ENCODE peak calls at places on chromosomes 12 and 14, in seven cellular contexts. Q, O, G, J, I, H and L are unnamed samples.

GRCh38 chr12:106711316-106711715 is 63.2 kb upstream of the RIC8B start:
- DNase-seq in Q (no peak), O (no peak), G (no peak), J (no peak), I (no peak), H (no peak), L (no peak)

GRCh38 chr12:60710246-60710645 is 1114.4 kb downstream of the SLC16A7 start:
- DNase-seq in Q (no peak), O (no peak), G (no peak), J (no peak), I (no peak), H (no peak), L (no peak)

GRCh38 chr12:26044007-26044394 is 80.8 kb downstream of the BHLHE41 start:
- DNase-seq in Q (no peak), O (no peak), G (peak; percentile 51), J (no peak), I (no peak), H (no peak), L (no peak)

GRCh38 chr12:22530-23201 is 43.9 kb upstream of the IQSEC3 start:
- DNase-seq in Q (no peak), O (no peak), G (no peak), J (no peak), I (no peak), H (no peak), L (no peak)

GRCh38 chr12:78580296-78580695 is 284.3 kb upstream of the SYT1 start:
- DNase-seq in Q (no peak), O (no peak), G (no peak), J (no peak), I (no peak), H (no peak), L (no peak)

GRCh38 chr12:14934511-14934910 is 3.8 kb downstream of the ERP27 start:
- DNase-seq in Q (no peak), O (no peak), G (no peak), J (no peak), I (no peak), H (peak; percentile 53), L (no peak)

GRCh38 chr12:132743831-132744230 is 17.8 kb downstream of the ANKLE2 start:
- DNase-seq in Q (no peak), O (no peak), G (no peak), J (no peak), I (no peak), H (no peak), L (no peak)

GRCh38 chr12:123516221-123516780 is 17.2 kb downstream of the RILPL1 start:
- DNase-seq in Q (peak; percentile 68), O (peak; percentile 69), G (no peak), J (no peak), I (peak; percentile 12), H (peak; percentile 100), L (no peak)

GRCh38 chr14:104399432-104400155 is 180.0 kb upstream of the C14orf180 start:
- DNase-seq in Q (peak; percentile 65), O (peak; percentile 29), G (no peak), J (no peak), I (no peak), H (no peak), L (no peak)

GRCh38 chr14:77498120-77498979 is at the start of gene ISM2:
- DNase-seq in Q (peak; percentile 46), O (peak; percentile 59), G (peak; percentile 28), J (no peak), I (peak; percentile 34), H (peak; percentile 94), L (peak; percentile 44)

GRCh38 chr12:92290016-92290685 is 144.5 kb upstream of the BTG1 start:
- DNase-seq in Q (no peak), O (no peak), G (peak; percentile 65), J (no peak), I (peak; percentile 41), H (no peak), L (no peak)

GRCh38 chr14:87049886-87050820 is 942.8 kb downstream of the GALC start:
- DNase-seq in Q (peak; percentile 90), O (peak; percentile 54), G (peak; percentile 47), J (peak; percentile 19), I (peak; percentile 54), H (peak; percentile 67), L (no peak)

GRCh38 chr14:78335531-78335930 is 165.4 kb downstream of the NRXN3 start:
- DNase-seq in Q (no peak), O (no peak), G (no peak), J (no peak), I (no peak), H (no peak), L (no peak)

GRCh38 chr14:90839024-90839888 is 23.0 kb upstream of the TTC7B start:
- DNase-seq in Q (no peak), O (no peak), G (peak; percentile 63), J (no peak), I (peak; percentile 44), H (no peak), L (no peak)

GRCh38 chr12:7628401-7628961 is 37.2 kb downstream of the APOBEC1 start:
- DNase-seq in Q (peak; percentile 76), O (peak; percentile 81), G (no peak), J (no peak), I (peak; percentile 11), H (peak; percentile 70), L (peak; percentile 43)

GRCh38 chr14:56145965-56146364 is 27.8 kb downstream of the PELI2 start:
- DNase-seq in Q (no peak), O (no peak), G (peak; percentile 89), J (no peak), I (peak; percentile 32), H (no peak), L (no peak)

GRCh38 chr14:69664865-69665526 is 53.6 kb downstream of the SUSD6 start:
- DNase-seq in Q (no peak), O (no peak), G (no peak), J (no peak), I (no peak), H (no peak), L (no peak)

GRCh38 chr12:13179159-13180074 is 17.1 kb upstream of the EMP1 start:
- DNase-seq in Q (peak; percentile 60), O (peak; percentile 80), G (peak; percentile 37), J (no peak), I (peak; percentile 41), H (peak; percentile 29), L (no peak)

GRCh38 chr12:31710021-31710818 is 18.6 kb downstream of the AMN1 start:
- DNase-seq in Q (no peak), O (no peak), G (no peak), J (no peak), I (no peak), H (no peak), L (no peak)

GRCh38 chr12:9741726-9742125 is 8.8 kb upstream of the CLECL1 start:
- DNase-seq in Q (no peak), O (no peak), G (no peak), J (no peak), I (no peak), H (no peak), L (no peak)

GRCh38 chr12:101653503-101653902 is 43.9 kb upstream of the CHPT1 start:
- DNase-seq in Q (no peak), O (no peak), G (no peak), J (no peak), I (no peak), H (no peak), L (no peak)

GRCh38 chr14:34449819-34450541 is 12.1 kb downstream of the SPTSSA start:
- DNase-seq in Q (no peak), O (no peak), G (no peak), J (no peak), I (no peak), H (no peak), L (no peak)

GRCh38 chr12:124428792-124429281 is 133.9 kb downstream of the RFLNA start:
- DNase-seq in Q (no peak), O (no peak), G (peak; percentile 65), J (no peak), I (no peak), H (no peak), L (no peak)

GRCh38 chr12:47730341-47730744 is 5.1 kb upstream of the ENDOU start:
- DNase-seq in Q (no peak), O (no peak), G (peak; percentile 42), J (no peak), I (no peak), H (peak; percentile 70), L (no peak)

GRCh38 chr12:47731723-47732122 is 6.4 kb upstream of the ENDOU start:
- DNase-seq in Q (no peak), O (no peak), G (no peak), J (no peak), I (no peak), H (no peak), L (no peak)

GRCh38 chr12:47732504-47732903 is 7.2 kb upstream of the ENDOU start:
- DNase-seq in Q (no peak), O (no peak), G (no peak), J (no peak), I (no peak), H (no peak), L (no peak)

GRCh38 chr12:47725893-47726292 is 603 bp upstream of the ENDOU start:
- DNase-seq in Q (no peak), O (no peak), G (peak; percentile 89), J (no peak), I (peak; percentile 47), H (peak; percentile 77), L (no peak)

GRCh38 chr12:47729233-47729632 is 3.9 kb upstream of the ENDOU start:
- DNase-seq in Q (no peak), O (no peak), G (peak; percentile 87), J (no peak), I (peak; percentile 65), H (peak; percentile 95), L (no peak)
- H3K4ac ChIP-seq in Q (no peak overlapping the region), O (no peak overlapping the region), G (no peak overlapping the region), J (no peak overlapping the region), I (no peak overlapping the region), H (no peak overlapping the region), L (no peak overlapping the region)

DNA sequence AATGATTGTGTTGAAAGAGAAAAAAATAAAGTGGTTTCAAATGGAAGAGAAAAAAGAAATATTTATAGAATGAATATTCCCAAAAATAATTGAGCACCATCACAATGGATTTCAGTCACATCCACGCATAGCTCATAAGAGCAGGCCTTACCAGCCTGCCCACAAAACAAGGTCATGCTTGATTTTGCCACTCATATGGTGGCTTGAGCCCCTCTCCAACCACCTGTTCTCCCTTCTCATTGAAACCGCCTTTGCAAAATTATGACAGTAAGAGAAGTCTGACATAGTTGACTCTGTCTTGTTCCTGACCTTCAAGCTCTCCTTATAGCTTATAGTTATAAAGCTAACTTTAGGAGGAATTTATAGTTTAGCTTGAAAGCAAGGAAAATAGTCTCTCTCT is 33.3 kb upstream of the NAP1L1 start:
- DNase-seq in Q (no peak), O (no peak), G (no peak), J (no peak), I (no peak), H (no peak), L (no peak)
- H3K4ac ChIP-seq in Q (no peak overlapping the region), O (no peak overlapping the region), G (no peak overlapping the region), J (no peak overlapping the region), I (no peak overlapping the region), H (no peak overlapping the region), L (no peak overlapping the region)

GRCh38 chr12:64674367-64674922 is 64.2 kb downstream of the RASSF3 start:
- DNase-seq in Q (no peak), O (no peak), G (no peak), J (no peak), I (no peak), H (peak; percentile 69), L (no peak)
- H3K4ac ChIP-seq in Q (no peak overlapping the region), O (no peak overlapping the region), G (no peak overlapping the region), J (no peak overlapping the region), I (no peak overlapping the region), H (no peak overlapping the region), L (no peak overlapping the region)

DNA sequence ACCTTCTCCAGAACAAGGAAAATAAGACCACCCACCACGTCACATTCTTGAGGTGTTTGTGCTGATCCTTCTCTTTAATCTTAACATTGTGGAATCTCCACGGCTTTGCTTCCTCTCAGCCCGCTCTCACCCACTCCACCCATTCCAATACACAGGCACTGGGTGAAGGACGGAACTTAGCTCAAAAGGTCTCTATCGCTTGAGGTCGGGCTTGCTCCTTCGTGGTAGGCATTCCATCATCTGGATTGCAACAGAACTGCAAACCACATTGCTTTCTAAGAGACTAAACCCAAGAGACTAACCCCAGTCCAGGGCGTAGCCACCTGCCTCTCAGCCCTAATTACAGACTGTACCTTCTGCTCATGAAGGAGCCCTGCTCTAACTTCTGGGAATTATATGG is 24.0 kb upstream of the MDM2 start:
- DNase-seq in Q (no peak), O (no peak), G (no peak), J (no peak), I (no peak), H (peak; percentile 79), L (no peak)
- H3K4ac ChIP-seq in Q (no peak overlapping the region), O (no peak overlapping the region), G (no peak overlapping the region), J (no peak overlapping the region), I (no peak overlapping the region), H (no peak overlapping the region), L (no peak overlapping the region)